ENCODE peak calls at places on chromosomes 7 and 10, in nine cellular contexts. W is posterior cingulate gyrus, Z is cerebellar cortex, Y is RPMI8226, H is globus pallidus, R is NCI-H2029, A is cardiac fibroblast, J is NCI-H748 treated with DMSO at 0.1 percent for 48 hours, K is GM04504. I is an unnamed sample.
A peak's percentile ranks its signal among the peaks of the same experiment; 100 is the strongest.

GRCh38 chr7:103524042-103524907 is 78.3 kb upstream of the SLC26A5 start:
- DNase-seq in W (peak; percentile 71), Z (peak; percentile 89), Y (peak; percentile 47), H (peak; percentile 86), R (no peak), A (peak; percentile 52), J (peak; percentile 27), K (peak; percentile 14), I (peak; percentile 63)

GRCh38 chr7:143042159-143042820 is 9.9 kb upstream of the OR6V1 start:
- DNase-seq in W (no peak), Z (peak; percentile 1), Y (no peak), H (peak; percentile 32), R (no peak), A (no peak), J (no peak), K (no peak), I (no peak)

GRCh38 chr10:44723654-44724053 is 187.5 kb upstream of the TMEM72 start:
- DNase-seq in W (no peak), Z (no peak), Y (no peak), H (no peak), R (no peak), A (peak; percentile 57), J (no peak), K (peak; percentile 77), I (peak; percentile 91)

GRCh38 chr10:30493609-30494530 is 59.9 kb downstream of the MAP3K8 start:
- DNase-seq in W (no peak), Z (no peak), Y (peak; percentile 76), H (peak; percentile 60), R (no peak), A (peak; percentile 24), J (no peak), K (peak; percentile 21), I (peak; percentile 85)

GRCh38 chr7:158473238-158473637 is 114.4 kb downstream of the PTPRN2 start:
- DNase-seq in W (no peak), Z (no peak), Y (peak; percentile 23), H (no peak), R (peak; percentile 83), A (peak; percentile 10), J (no peak), K (no peak), I (no peak)

GRCh38 chr7:155206286-155207020 is 91.2 kb upstream of the INSIG1 start:
- DNase-seq in W (no peak), Z (no peak), Y (peak; percentile 85), H (peak; percentile 54), R (no peak), A (peak; percentile 90), J (no peak), K (peak; percentile 77), I (peak; percentile 97)

GRCh38 chr10:92920866-92921265 is 72.5 kb downstream of the EXOC6 start:
- DNase-seq in W (no peak), Z (no peak), Y (no peak), H (no peak), R (no peak), A (no peak), J (no peak), K (no peak), I (no peak)

GRCh38 chr10:125344573-125345121 is 184.3 kb upstream of the CTBP2 start:
- DNase-seq in W (no peak), Z (peak; percentile 63), Y (no peak), H (no peak), R (no peak), A (no peak), J (no peak), K (no peak), I (no peak)

GRCh38 chr7:43014374-43014773 is 82.2 kb downstream of the MRPL32 start:
- DNase-seq in W (no peak), Z (no peak), Y (no peak), H (no peak), R (no peak), A (no peak), J (no peak), K (no peak), I (no peak)

GRCh38 chr7:44984478-44984758 is 5.6 kb upstream of the MYO1G start:
- DNase-seq in W (peak; percentile 5), Z (no peak), Y (no peak), H (no peak), R (no peak), A (no peak), J (no peak), K (no peak), I (no peak)

GRCh38 chr10:7082967-7083366 is 327.9 kb downstream of the SFMBT2 start:
- DNase-seq in W (no peak), Z (no peak), Y (no peak), H (no peak), R (no peak), A (peak; percentile 17), J (no peak), K (no peak), I (no peak)

GRCh38 chr7:19869979-19870378 is 96.6 kb upstream of the TMEM196 start:
- DNase-seq in W (no peak), Z (no peak), Y (no peak), H (no peak), R (no peak), A (no peak), J (no peak), K (no peak), I (no peak)

GRCh38 chr10:83536426-83536825 is 602.9 kb upstream of the GHITM start:
- DNase-seq in W (no peak), Z (no peak), Y (no peak), H (no peak), R (no peak), A (no peak), J (no peak), K (peak; percentile 76), I (no peak)

GRCh38 chr10:91296471-91296870 is 76.0 kb downstream of the PCGF5 start:
- DNase-seq in W (no peak), Z (no peak), Y (no peak), H (no peak), R (peak; percentile 4), A (peak; percentile 50), J (no peak), K (no peak), I (peak; percentile 52)

GRCh38 chr10:126455766-126456425 is 67.6 kb upstream of the ADAM12 start:
- DNase-seq in W (no peak), Z (no peak), Y (no peak), H (no peak), R (no peak), A (no peak), J (no peak), K (no peak), I (no peak)

GRCh38 chr7:91264083-91264923 is at the start of gene FZD1:
- DNase-seq in W (peak; percentile 98), Z (peak; percentile 95), Y (peak; percentile 98), H (peak; percentile 97), R (peak; percentile 98), A (peak; percentile 99), J (peak; percentile 96), K (peak; percentile 97), I (peak; percentile 97)

GRCh38 chr7:156604311-156604710 is 36.3 kb upstream of the RNF32 start:
- DNase-seq in W (no peak), Z (no peak), Y (no peak), H (no peak), R (no peak), A (no peak), J (no peak), K (no peak), I (peak; percentile 11)